ENCODE peak calls at places on chromosomes 2 and 18, in four cellular contexts. N, A, H and P are unnamed samples.

GRCh38 chr2:95271381-95271971 is 2.8 kb upstream of the PROM2 start:
- DNase-seq in N (no peak), A (no peak), H (no peak), P (no peak)

GRCh38 chr2:101309211-101309700 is 755 bp upstream of the RNF149 start:
- DNase-seq in N (no peak), A (no peak), H (no peak), P (no peak)

GRCh38 chr18:34493566-34494358 is 216.3 kb upstream of the DTNA start:
- DNase-seq in N (peak), A (peak), H (peak), P (no peak)

GRCh38 chr18:3499498-3499897 is 49.5 kb downstream of the TGIF1 start:
- DNase-seq in N (peak), A (no peak), H (no peak), P (no peak)

GRCh38 chr2:28163028-28163427 is 229.6 kb upstream of the FOSL2 start:
- DNase-seq in N (no peak), A (no peak), H (no peak), P (no peak)

GRCh38 chr2:168145598-168145997 is 101.8 kb downstream of the STK39 start:
- DNase-seq in N (no peak), A (no peak), H (no peak), P (no peak)

GRCh38 chr2:45331034-45331786 is 279.9 kb downstream of the SRBD1 start:
- DNase-seq in N (no peak), A (no peak), H (no peak), P (no peak)

GRCh38 chr2:126859631-126860030 is 39.1 kb upstream of the TEX51 start:
- DNase-seq in N (no peak), A (no peak), H (no peak), P (no peak)

GRCh38 chr2:32135409-32135808 is 30.3 kb upstream of the SLC30A6 start:
- DNase-seq in N (peak), A (peak), H (no peak), P (peak)

GRCh38 chr2:181778621-181779195 is 98.4 kb upstream of the NEUROD1 start:
- DNase-seq in N (no peak), A (no peak), H (no peak), P (peak)

GRCh38 chr18:58580623-58581022 is 48.3 kb downstream of the ALPK2 start:
- DNase-seq in N (peak), A (no peak), H (no peak), P (peak)

GRCh38 chr2:238586931-238587775 is 160.4 kb downstream of the ASB1 start:
- DNase-seq in N (no peak), A (no peak), H (no peak), P (no peak)

GRCh38 chr18:13136689-13137040 is 81.9 kb upstream of the LDLRAD4 start:
- DNase-seq in N (peak), A (peak), H (peak), P (no peak)

GRCh38 chr2:136359121-136359965 is 241.4 kb upstream of the CXCR4 start:
- DNase-seq in N (no peak), A (no peak), H (no peak), P (no peak)

GRCh38 chr18:45127395-45127794 is 446.7 kb downstream of the SETBP1 start:
- DNase-seq in N (no peak), A (no peak), H (no peak), P (no peak)

GRCh38 chr2:140714586-140714985 is 1416.2 kb downstream of the LRP1B start:
- DNase-seq in N (peak), A (no peak), H (no peak), P (no peak)

GRCh38 chr2:144004742-144005141 is 515.2 kb downstream of the ZEB2 start:
- DNase-seq in N (no peak), A (no peak), H (no peak), P (no peak)

GRCh38 chr18:50563376-50563775 is 3.5 kb downstream of the MAPK4 start:
- DNase-seq in N (no peak), A (no peak), H (no peak), P (no peak)

GRCh38 chr2:64609229-64609994 is 44.3 kb downstream of the SERTAD2 start:
- DNase-seq in N (peak), A (peak), H (peak), P (peak)

GRCh38 chr2:216070195-216070594 is 11.4 kb downstream of the PECR start:
- DNase-seq in N (no peak), A (no peak), H (no peak), P (no peak)

GRCh38 chr2:127707890-127708648 is 6.8 kb downstream of the SFT2D3 start:
- DNase-seq in N (no peak), A (no peak), H (no peak), P (no peak)